ENCODE peak calls at places on chromosomes 12 and 14, in seven cellular contexts. One of them, this sample, is unnamed.

GRCh38 chr14:58829594-58829993 is 191.8 kb downstream of the DACT1 start:
- DNase-seq in GM23248: no peak
- DNase-seq in GM23338: no peak
- DNase-seq in AG20443: no peak
- DNase-seq in A549: no peak
- DNase-seq in GM03348: no peak
- DNase-seq in NCI-H526 treated with DMSO at 0.1 percent for 48 hours: no peak
- DNase-seq in this sample: no peak

GRCh38 chr12:54082402-54082892 is 28.8 kb downstream of the HOXC4 start:
- DNase-seq in GM23248: peak
- DNase-seq in GM23338: peak
- DNase-seq in AG20443: no peak
- DNase-seq in A549: no peak
- DNase-seq in GM03348: peak
- DNase-seq in NCI-H526 treated with DMSO at 0.1 percent for 48 hours: no peak
- DNase-seq in this sample: no peak

GRCh38 chr14:31300296-31300695 is 92.7 kb upstream of the HECTD1 start:
- DNase-seq in GM23248: peak
- DNase-seq in GM23338: peak
- DNase-seq in AG20443: no peak
- DNase-seq in A549: peak
- DNase-seq in GM03348: no peak
- DNase-seq in NCI-H526 treated with DMSO at 0.1 percent for 48 hours: no peak
- DNase-seq in this sample: no peak

GRCh38 chr14:22375321-22375930 is 213.6 kb downstream of the DAD1 start:
- DNase-seq in GM23248: peak
- DNase-seq in GM23338: peak
- DNase-seq in AG20443: no peak
- DNase-seq in A549: peak
- DNase-seq in GM03348: no peak
- DNase-seq in NCI-H526 treated with DMSO at 0.1 percent for 48 hours: peak
- DNase-seq in this sample: peak

GRCh38 chr12:54840293-54840692 is 14.0 kb upstream of the MUCL1 start:
- DNase-seq in GM23248: no peak
- DNase-seq in GM23338: no peak
- DNase-seq in AG20443: no peak
- DNase-seq in A549: no peak
- DNase-seq in GM03348: no peak
- DNase-seq in NCI-H526 treated with DMSO at 0.1 percent for 48 hours: no peak
- DNase-seq in this sample: no peak

GRCh38 chr12:9364224-9365176 is 156.3 kb upstream of the PZP start:
- DNase-seq in GM23248: peak
- DNase-seq in GM23338: peak
- DNase-seq in AG20443: peak
- DNase-seq in A549: no peak
- DNase-seq in GM03348: peak
- DNase-seq in NCI-H526 treated with DMSO at 0.1 percent for 48 hours: peak
- DNase-seq in this sample: peak

GRCh38 chr14:84252706-84253105 is 1277.2 kb upstream of the FLRT2 start:
- DNase-seq in GM23248: no peak
- DNase-seq in GM23338: no peak
- DNase-seq in AG20443: no peak
- DNase-seq in A549: no peak
- DNase-seq in GM03348: no peak
- DNase-seq in NCI-H526 treated with DMSO at 0.1 percent for 48 hours: no peak
- DNase-seq in this sample: no peak

GRCh38 chr14:26261368-26262122 is 336.3 kb downstream of the NOVA1 start:
- DNase-seq in GM23248: no peak
- DNase-seq in GM23338: peak
- DNase-seq in AG20443: no peak
- DNase-seq in A549: no peak
- DNase-seq in GM03348: no peak
- DNase-seq in NCI-H526 treated with DMSO at 0.1 percent for 48 hours: no peak
- DNase-seq in this sample: no peak

GRCh38 chr12:6603095-6603567 is 4.0 kb downstream of the CHD4 start:
- DNase-seq in GM23248: peak
- DNase-seq in GM23338: no peak
- DNase-seq in AG20443: peak
- DNase-seq in A549: no peak
- DNase-seq in GM03348: peak
- DNase-seq in NCI-H526 treated with DMSO at 0.1 percent for 48 hours: no peak
- DNase-seq in this sample: no peak

GRCh38 chr14:76904740-76905569 is 78.7 kb downstream of the LRRC74A start:
- DNase-seq in GM23248: peak
- DNase-seq in GM23338: no peak
- DNase-seq in AG20443: peak
- DNase-seq in A549: peak
- DNase-seq in GM03348: peak
- DNase-seq in NCI-H526 treated with DMSO at 0.1 percent for 48 hours: no peak
- DNase-seq in this sample: peak

GRCh38 chr12:70353780-70354640 is 12.1 kb upstream of the KCNMB4 start:
- DNase-seq in GM23248: no peak
- DNase-seq in GM23338: no peak
- DNase-seq in AG20443: no peak
- DNase-seq in A549: no peak
- DNase-seq in GM03348: no peak
- DNase-seq in NCI-H526 treated with DMSO at 0.1 percent for 48 hours: no peak
- DNase-seq in this sample: no peak

GRCh38 chr12:27695556-27696292 is 523 bp upstream of the REP15 start:
- DNase-seq in GM23248: no peak
- DNase-seq in GM23338: no peak
- DNase-seq in AG20443: no peak
- DNase-seq in A549: no peak
- DNase-seq in GM03348: no peak
- DNase-seq in NCI-H526 treated with DMSO at 0.1 percent for 48 hours: no peak
- DNase-seq in this sample: no peak

GRCh38 chr14:69107407-69108003 is 45.4 kb downstream of the DCAF5 start:
- DNase-seq in GM23248: peak
- DNase-seq in GM23338: peak
- DNase-seq in AG20443: peak
- DNase-seq in A549: peak
- DNase-seq in GM03348: peak
- DNase-seq in NCI-H526 treated with DMSO at 0.1 percent for 48 hours: peak
- DNase-seq in this sample: peak

GRCh38 chr14:97916100-97916499 is 1118.9 kb downstream of the VRK1 start:
- DNase-seq in GM23248: no peak
- DNase-seq in GM23338: no peak
- DNase-seq in AG20443: no peak
- DNase-seq in A549: no peak
- DNase-seq in GM03348: no peak
- DNase-seq in NCI-H526 treated with DMSO at 0.1 percent for 48 hours: no peak
- DNase-seq in this sample: no peak

This sample was measured in HFFc6.